ENCODE peak calls at places on chromosome 22, in seven cellular contexts. One of them, this sample, is unnamed.

GRCh38 chr22:42688241-42688913 is 32.3 kb downstream of the A4GALT start:
- DNase-seq in left ventricle myocardium inferior: peak; percentile 90
- DNase-seq in HL-60: no peak
- DNase-seq in neural progenitor cell: peak; percentile 58
- DNase-seq in AG04450: peak; percentile 78
- DNase-seq in colonic mucosa: peak; percentile 73
- DNase-seq in PC-9: peak; percentile 89
- DNase-seq in this sample: peak; percentile 85

GRCh38 chr22:39746600-39747262 is 146.8 kb downstream of the ENTHD1 start:
- DNase-seq in colonic mucosa: no peak
- DNase-seq in left ventricle myocardium inferior: no peak
- DNase-seq in neural progenitor cell: no peak
- DNase-seq in AG04450: no peak
- DNase-seq in PC-9: no peak
- DNase-seq in HL-60: no peak
- DNase-seq in this sample: no peak

GRCh38 chr22:45435544-45436139 is 22.1 kb downstream of the RIBC2 start:
- DNase-seq in colonic mucosa: peak; percentile 92
- DNase-seq in AG04450: peak; percentile 84
- DNase-seq in PC-9: peak; percentile 87
- DNase-seq in left ventricle myocardium inferior: peak; percentile 88
- DNase-seq in HL-60: peak; percentile 80
- DNase-seq in neural progenitor cell: peak; percentile 90
- DNase-seq in this sample: peak; percentile 91

GRCh38 chr22:46604306-46604690 is 15.9 kb upstream of the GRAMD4 start:
- DNase-seq in AG04450: no peak
- DNase-seq in PC-9: no peak
- DNase-seq in left ventricle myocardium inferior: no peak
- DNase-seq in colonic mucosa: no peak
- DNase-seq in neural progenitor cell: no peak
- DNase-seq in HL-60: peak; percentile 92
- DNase-seq in this sample: no peak

GRCh38 chr22:34946339-34946985 is 119.5 kb upstream of the ISX start:
- DNase-seq in left ventricle myocardium inferior: no peak
- DNase-seq in HL-60: no peak
- DNase-seq in neural progenitor cell: no peak
- DNase-seq in PC-9: no peak
- DNase-seq in colonic mucosa: no peak
- DNase-seq in AG04450: no peak
- DNase-seq in this sample: no peak

GRCh38 chr22:40399661-40400060 is 29.3 kb downstream of the SGSM3 start:
- DNase-seq in left ventricle myocardium inferior: no peak
- DNase-seq in colonic mucosa: no peak
- DNase-seq in AG04450: no peak
- DNase-seq in HL-60: no peak
- DNase-seq in PC-9: no peak
- DNase-seq in neural progenitor cell: no peak
- DNase-seq in this sample: no peak

GRCh38 chr22:39230261-39231196 is 14.3 kb downstream of the PDGFB start:
- DNase-seq in HL-60: no peak
- DNase-seq in left ventricle myocardium inferior: no peak
- DNase-seq in AG04450: no peak
- DNase-seq in PC-9: no peak
- DNase-seq in colonic mucosa: no peak
- DNase-seq in neural progenitor cell: peak; percentile 39
- DNase-seq in this sample: no peak

GRCh38 chr22:29641052-29641780 is 37.8 kb downstream of the NF2 start:
- DNase-seq in PC-9: no peak
- DNase-seq in AG04450: no peak
- DNase-seq in left ventricle myocardium inferior: no peak
- DNase-seq in HL-60: no peak
- DNase-seq in neural progenitor cell: no peak
- DNase-seq in colonic mucosa: no peak
- DNase-seq in this sample: no peak

GRCh38 chr22:17346578-17346977 is 22.7 kb upstream of the CECR2 start:
- DNase-seq in HL-60: no peak
- DNase-seq in neural progenitor cell: no peak
- DNase-seq in colonic mucosa: no peak
- DNase-seq in AG04450: no peak
- DNase-seq in left ventricle myocardium inferior: no peak
- DNase-seq in PC-9: no peak
- DNase-seq in this sample: no peak

GRCh38 chr22:22935546-22936157 is 48.0 kb downstream of the IGLL5 start:
- DNase-seq in neural progenitor cell: no peak
- DNase-seq in left ventricle myocardium inferior: no peak
- DNase-seq in colonic mucosa: no peak
- DNase-seq in PC-9: no peak
- DNase-seq in AG04450: no peak
- DNase-seq in HL-60: peak; percentile 29
- DNase-seq in this sample: no peak

GRCh38 chr22:24091551-24092420 is 80.7 kb downstream of the CABIN1 start:
- DNase-seq in neural progenitor cell: no peak
- DNase-seq in PC-9: no peak
- DNase-seq in HL-60: no peak
- DNase-seq in AG04450: no peak
- DNase-seq in left ventricle myocardium inferior: peak; percentile 80
- DNase-seq in colonic mucosa: no peak
- DNase-seq in this sample: peak; percentile 42

GRCh38 chr22:46369716-46370583 is 34.4 kb downstream of the TRMU start:
- DNase-seq in neural progenitor cell: no peak
- DNase-seq in colonic mucosa: no peak
- DNase-seq in HL-60: no peak
- DNase-seq in AG04450: no peak
- DNase-seq in PC-9: no peak
- DNase-seq in left ventricle myocardium inferior: no peak
- DNase-seq in this sample: no peak

GRCh38 chr22:44100411-44100810 is 76.3 kb downstream of the PARVB start:
- DNase-seq in HL-60: no peak
- DNase-seq in PC-9: no peak
- DNase-seq in AG04450: no peak
- DNase-seq in colonic mucosa: no peak
- DNase-seq in left ventricle myocardium inferior: no peak
- DNase-seq in neural progenitor cell: no peak
- DNase-seq in this sample: no peak

GRCh38 chr22:48318575-48319320 is 1508.9 kb downstream of the BRD1 start:
- DNase-seq in HL-60: no peak
- DNase-seq in PC-9: no peak
- DNase-seq in AG04450: no peak
- DNase-seq in colonic mucosa: no peak
- DNase-seq in left ventricle myocardium inferior: no peak
- DNase-seq in neural progenitor cell: no peak
- DNase-seq in this sample: peak; percentile 52

GRCh38 chr22:49377306-49377705 is 450.4 kb downstream of the BRD1 start:
- DNase-seq in AG04450: no peak
- DNase-seq in PC-9: no peak
- DNase-seq in HL-60: no peak
- DNase-seq in colonic mucosa: no peak
- DNase-seq in left ventricle myocardium inferior: no peak
- DNase-seq in neural progenitor cell: no peak
- DNase-seq in this sample: peak; percentile 25

GRCh38 chr22:35480627-35481565 is 59.7 kb upstream of the RASD2 start:
- DNase-seq in colonic mucosa: peak; percentile 80
- DNase-seq in neural progenitor cell: no peak
- DNase-seq in PC-9: peak; percentile 19
- DNase-seq in left ventricle myocardium inferior: no peak
- DNase-seq in AG04450: no peak
- DNase-seq in HL-60: no peak
- DNase-seq in this sample: no peak

DNA sequence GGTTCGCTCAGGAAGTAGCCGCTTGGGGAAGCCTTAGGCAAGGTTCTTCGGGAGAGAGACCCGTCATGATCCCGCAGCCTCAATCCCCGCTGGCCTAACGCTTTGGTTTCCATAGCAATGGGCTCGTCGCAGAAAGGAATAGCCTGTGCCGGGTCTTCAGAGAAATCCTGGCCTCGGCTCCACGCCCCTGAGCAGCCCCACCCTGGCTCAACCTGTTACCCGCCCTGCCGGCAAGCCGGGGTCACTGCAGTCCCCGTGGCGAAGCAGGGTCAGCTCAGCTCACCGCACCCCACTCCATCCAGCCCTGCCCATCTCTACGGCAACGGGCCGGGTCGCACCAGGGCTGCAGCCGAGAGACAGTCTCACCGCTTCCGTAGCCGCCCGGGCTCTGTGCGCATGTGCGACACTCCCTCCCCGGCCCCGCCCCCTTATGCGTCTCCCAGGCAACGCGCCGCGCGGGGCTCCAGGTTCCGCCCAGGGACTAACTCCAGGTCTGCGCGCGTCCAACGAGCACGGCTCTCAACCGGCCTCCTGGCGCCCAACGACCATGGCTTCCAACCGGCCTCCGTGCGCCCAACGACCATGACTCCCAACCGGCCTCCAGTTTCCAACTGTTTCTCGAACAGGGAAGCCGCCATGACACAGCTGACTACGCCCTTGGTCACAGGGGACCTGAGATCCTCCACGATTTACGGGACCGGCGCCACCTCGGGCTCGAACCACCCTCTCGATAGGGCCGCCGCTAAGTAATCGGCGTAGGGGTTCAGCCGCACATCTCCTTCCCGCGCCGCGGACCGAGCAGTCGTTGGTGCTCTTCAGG is at the start of gene DUSP18:
- DNase-seq in left ventricle myocardium inferior: peak; percentile 94
- DNase-seq in colonic mucosa: peak; percentile 97
- DNase-seq in HL-60: peak; percentile 82
- DNase-seq in neural progenitor cell: peak; percentile 97
- DNase-seq in PC-9: peak; percentile 97
- DNase-seq in AG04450: peak; percentile 59
- DNase-seq in this sample: peak; percentile 97
- TF ChIP-seq CTCF in left ventricle myocardium inferior: peak; percentile 53
- TF ChIP-seq CTCF in colonic mucosa: peak; percentile 42
- TF ChIP-seq CTCF in HL-60: no peak
- TF ChIP-seq CTCF in neural progenitor cell: peak; percentile 57
- TF ChIP-seq CTCF in PC-9: peak; percentile 61
- TF ChIP-seq CTCF in AG04450: peak; percentile 36
- TF ChIP-seq CTCF in this sample: peak; percentile 55

GRCh38 chr22:20384865-20385264 is 9.1 kb upstream of the ZNF74 start:
- DNase-seq in PC-9: no peak
- DNase-seq in colonic mucosa: no peak
- DNase-seq in left ventricle myocardium inferior: no peak
- DNase-seq in HL-60: no peak
- DNase-seq in AG04450: no peak
- DNase-seq in neural progenitor cell: no peak
- DNase-seq in this sample: no peak

GRCh38 chr22:20388200-20388599 is 5.8 kb upstream of the ZNF74 start:
- DNase-seq in colonic mucosa: no peak
- DNase-seq in HL-60: no peak
- DNase-seq in PC-9: no peak
- DNase-seq in neural progenitor cell: no peak
- DNase-seq in AG04450: no peak
- DNase-seq in left ventricle myocardium inferior: no peak
- DNase-seq in this sample: no peak

GRCh38 chr22:20384171-20384570 is 9.8 kb upstream of the ZNF74 start:
- DNase-seq in HL-60: no peak
- DNase-seq in left ventricle myocardium inferior: no peak
- DNase-seq in neural progenitor cell: no peak
- DNase-seq in AG04450: no peak
- DNase-seq in PC-9: no peak
- DNase-seq in colonic mucosa: no peak
- DNase-seq in this sample: no peak

GRCh38 chr22:20389288-20389687 is 4.7 kb upstream of the ZNF74 start:
- DNase-seq in left ventricle myocardium inferior: no peak
- DNase-seq in AG04450: no peak
- DNase-seq in PC-9: no peak
- DNase-seq in HL-60: no peak
- DNase-seq in colonic mucosa: no peak
- DNase-seq in neural progenitor cell: no peak
- DNase-seq in this sample: no peak

DNA sequence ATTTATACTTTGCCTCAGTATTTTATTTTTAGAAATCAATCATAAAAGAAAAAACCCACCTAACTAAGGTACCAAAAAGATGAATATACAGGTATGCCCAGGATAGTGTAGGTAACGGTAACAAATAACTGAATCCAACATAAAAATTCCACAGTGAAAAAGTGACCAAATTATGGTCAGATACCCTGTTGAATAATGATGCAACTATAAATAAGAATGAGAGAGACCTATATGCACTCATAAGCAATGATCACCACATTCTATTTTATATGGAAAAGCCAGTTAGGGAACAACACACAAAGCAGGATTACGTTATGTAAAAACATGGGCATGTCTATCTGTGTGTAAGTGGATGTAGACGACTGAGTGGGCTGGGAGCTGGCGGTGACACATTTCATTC is 7.0 kb upstream of the ZNF74 start:
- DNase-seq in left ventricle myocardium inferior: no peak
- DNase-seq in HL-60: no peak
- DNase-seq in colonic mucosa: no peak
- DNase-seq in AG04450: no peak
- DNase-seq in neural progenitor cell: no peak
- DNase-seq in PC-9: no peak
- DNase-seq in this sample: no peak
- H3K27ac ChIP-seq in left ventricle myocardium inferior: no peak overlapping the region
- H3K27ac ChIP-seq in HL-60: no peak overlapping the region
- H3K27ac ChIP-seq in colonic mucosa: no peak overlapping the region
- H3K27ac ChIP-seq in AG04450: no peak overlapping the region
- H3K27ac ChIP-seq in neural progenitor cell: no peak overlapping the region
- H3K27ac ChIP-seq in PC-9: no peak overlapping the region
- H3K27ac ChIP-seq in this sample: no peak overlapping the region

GRCh38 chr22:37501610-37502341 is 15.6 kb upstream of the MFNG start:
- DNase-seq in AG04450: peak; percentile 59
- DNase-seq in HL-60: no peak
- DNase-seq in neural progenitor cell: no peak
- DNase-seq in left ventricle myocardium inferior: peak; percentile 67
- DNase-seq in colonic mucosa: peak; percentile 95
- DNase-seq in PC-9: no peak
- DNase-seq in this sample: peak; percentile 82
- H3K4me3 ChIP-seq in AG04450: no peak overlapping the region
- H3K4me3 ChIP-seq in HL-60: no peak overlapping the region
- H3K4me3 ChIP-seq in neural progenitor cell: no peak overlapping the region
- H3K4me3 ChIP-seq in left ventricle myocardium inferior: peak overlapping the region; percentile 32
- H3K4me3 ChIP-seq in colonic mucosa: no peak overlapping the region
- H3K4me3 ChIP-seq in PC-9: no peak overlapping the region
- H3K4me3 ChIP-seq in this sample: no peak overlapping the region

DNA sequence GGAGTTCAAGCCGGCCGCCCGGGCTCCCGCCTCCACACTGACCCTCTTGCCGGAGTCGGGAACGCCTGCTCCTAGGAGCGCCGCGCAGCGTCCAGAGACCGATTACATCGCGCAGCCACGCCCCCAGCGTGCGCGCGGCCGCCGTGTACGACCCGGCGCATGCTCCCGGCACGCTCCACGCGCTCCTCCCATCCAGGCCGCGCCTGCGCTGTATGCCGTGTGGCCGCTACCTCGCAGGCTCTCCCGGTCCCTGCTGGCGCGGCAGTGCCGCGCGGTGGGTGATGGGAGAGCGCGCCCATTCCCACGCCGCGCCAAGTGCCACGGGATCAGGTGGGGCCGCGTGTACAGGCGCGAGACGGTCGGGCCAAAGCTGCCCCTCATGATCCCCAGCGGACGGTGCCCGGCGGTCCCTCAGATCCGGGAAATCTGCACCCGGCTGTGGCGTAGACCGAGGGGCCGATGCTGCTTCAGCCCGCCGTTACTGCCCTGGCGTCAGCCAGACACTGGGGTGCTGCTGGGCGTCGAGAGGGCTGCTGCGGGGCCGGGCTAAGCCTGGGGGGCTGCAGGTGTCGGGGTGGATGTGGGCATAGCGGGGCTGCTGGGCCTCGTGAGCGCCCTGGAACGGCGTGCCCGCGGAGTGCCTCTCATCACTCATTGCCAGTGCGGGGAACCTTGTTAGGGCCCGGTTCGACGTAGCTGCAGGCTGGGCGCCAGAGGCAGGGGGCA is at the start of the genes GNB1L and RTL10:
- DNase-seq in left ventricle myocardium inferior: peak; percentile 98
- DNase-seq in colonic mucosa: peak; percentile 97
- DNase-seq in PC-9: peak; percentile 92
- DNase-seq in HL-60: peak; percentile 96
- DNase-seq in neural progenitor cell: peak; percentile 100
- DNase-seq in AG04450: peak; percentile 88
- DNase-seq in this sample: peak; percentile 99
- TF ChIP-seq CTCF in left ventricle myocardium inferior: peak; percentile 13
- TF ChIP-seq CTCF in colonic mucosa: no peak
- TF ChIP-seq CTCF in PC-9: no peak
- TF ChIP-seq CTCF in HL-60: no peak
- TF ChIP-seq CTCF in neural progenitor cell: no peak
- TF ChIP-seq CTCF in AG04450: peak; percentile 20
- TF ChIP-seq CTCF in this sample: no peak

This sample was measured in upper lobe of right lung.